ENCODE peak calls at places on chromosomes 13 and 19, in four cellular contexts. B, K, R and W are unnamed samples. For H3K4me1, the result is how much of the 10 kb centered on the place peaks cover.

GRCh38 chr19:35719402-35720162 is 1.8 kb downstream of the KMT2B start:
- DNase-seq in B (no peak), K (no peak), R (no peak), W (peak)

GRCh38 chr19:4523306-4524110 is 5.2 kb upstream of the PLIN4 start:
- DNase-seq in B (no peak), K (peak), R (no peak), W (peak)

GRCh38 chr13:29771247-29771646 is 79.2 kb downstream of the UBL3 start:
- DNase-seq in B (no peak), K (no peak), R (no peak), W (no peak)

GRCh38 chr13:76656056-76656455 is 230.1 kb downstream of the KCTD12 start:
- DNase-seq in B (no peak), K (no peak), R (no peak), W (no peak)

GRCh38 chr13:45674908-45675307 is 27.2 kb upstream of the CBY2 start:
- DNase-seq in B (no peak), K (no peak), R (peak), W (no peak)

GRCh38 chr19:10288662-10289166 is 1.0 kb upstream of the ICAM5 start:
- DNase-seq in B (no peak), K (no peak), R (no peak), W (peak)

GRCh38 chr13:77345150-77345780 is 18.4 kb upstream of the MYCBP2 start:
- DNase-seq in B (no peak), K (no peak), R (no peak), W (no peak)

GRCh38 chr19:1610579-1610978 is 5.3 kb upstream of the UQCR11 start:
- DNase-seq in B (no peak), K (no peak), R (no peak), W (no peak)

GRCh38 chr13:57425531-57425930 is 206.0 kb upstream of the PCDH17 start:
- DNase-seq in B (no peak), K (no peak), R (no peak), W (no peak)

GRCh38 chr13:94764576-94765321 is 52.4 kb upstream of the SOX21 start:
- DNase-seq in B (no peak), K (no peak), R (no peak), W (no peak)

GRCh38 chr13:90156390-90156789 is 1191.1 kb upstream of the MIR17HG start:
- DNase-seq in B (no peak), K (no peak), R (no peak), W (no peak)

GRCh38 chr19:53332484-53332883 is 1.1 kb upstream of the ZNF845 start:
- DNase-seq in B (no peak), K (no peak), R (no peak), W (no peak)

GRCh38 chr19:49887653-49888477 is 8.8 kb downstream of the IL4I1 start:
- DNase-seq in B (no peak), K (no peak), R (no peak), W (no peak)

GRCh38 chr13:50713849-50714248 is 129.6 kb downstream of the DLEU7 start:
- DNase-seq in B (no peak), K (no peak), R (no peak), W (no peak)

GRCh38 chr19:17865364-17866311 is 5.9 kb downstream of the RPL18A start:
- DNase-seq in B (no peak), K (no peak), R (no peak), W (no peak)
- TF ChIP-seq POLR2A in B (no peak), K (no peak), R (no peak), W (no peak)

GRCh38 chr19:56837004-56837403 is 3.5 kb downstream of the PEG3 start:
- DNase-seq in B (no peak), K (no peak), R (no peak), W (no peak)
- H3K4me3 ChIP-seq in B (no peak), K (no peak), R (peak), W (no peak)

GRCh38 chr19:48635263-48635965 is 1.8 kb downstream of the DBP start:
- DNase-seq in B (peak), K (peak), R (no peak), W (peak)
- H3K4me1 ChIP-seq in B (under half), K (half or more), R (half or more), W (under half)

DNA sequence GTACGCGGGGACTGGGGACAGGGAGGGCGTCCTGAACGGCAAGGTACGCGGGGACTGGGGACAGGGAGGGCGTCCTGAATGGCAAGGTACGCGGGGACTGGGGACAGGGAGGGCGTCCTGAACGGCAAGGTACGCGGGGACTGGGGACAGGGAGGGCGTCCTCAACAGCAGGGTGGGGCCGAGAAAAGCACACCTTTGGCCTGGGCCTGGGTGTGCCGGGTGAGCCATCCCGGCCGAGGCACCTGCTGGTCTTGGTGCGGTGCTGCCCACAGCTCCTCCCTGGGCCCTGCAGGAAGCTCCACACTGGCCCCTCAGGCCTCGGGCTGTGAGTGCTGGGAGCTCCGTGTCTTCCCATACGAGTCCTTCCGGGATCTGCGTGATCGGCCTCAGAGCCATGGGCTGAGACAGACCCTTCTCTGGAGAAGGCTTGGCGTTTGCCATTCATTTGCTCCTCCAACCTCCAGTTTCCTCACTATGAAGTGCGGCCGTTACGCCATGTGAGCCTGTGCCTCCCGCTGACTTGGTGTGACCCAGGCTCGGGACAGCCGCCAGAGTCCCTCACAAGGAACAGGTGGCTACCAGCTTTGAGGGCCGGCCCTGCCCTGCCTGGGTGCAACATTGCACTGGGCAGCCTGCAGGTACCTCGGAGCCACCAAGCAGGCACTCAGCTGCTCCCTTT is 7.8 kb upstream of the ZNF554 start:
- DNase-seq in B (no peak), K (no peak), R (no peak), W (no peak)
- TF ChIP-seq POLR2A in B (no peak), K (peak), R (no peak), W (no peak)

GRCh38 chr19:6730153-6730804 is 7.1 kb downstream of the GPR108 start:
- DNase-seq in B (peak), K (peak), R (peak), W (peak)
- H3K4me3 ChIP-seq in B (peak), K (no peak), R (no peak), W (peak)

DNA sequence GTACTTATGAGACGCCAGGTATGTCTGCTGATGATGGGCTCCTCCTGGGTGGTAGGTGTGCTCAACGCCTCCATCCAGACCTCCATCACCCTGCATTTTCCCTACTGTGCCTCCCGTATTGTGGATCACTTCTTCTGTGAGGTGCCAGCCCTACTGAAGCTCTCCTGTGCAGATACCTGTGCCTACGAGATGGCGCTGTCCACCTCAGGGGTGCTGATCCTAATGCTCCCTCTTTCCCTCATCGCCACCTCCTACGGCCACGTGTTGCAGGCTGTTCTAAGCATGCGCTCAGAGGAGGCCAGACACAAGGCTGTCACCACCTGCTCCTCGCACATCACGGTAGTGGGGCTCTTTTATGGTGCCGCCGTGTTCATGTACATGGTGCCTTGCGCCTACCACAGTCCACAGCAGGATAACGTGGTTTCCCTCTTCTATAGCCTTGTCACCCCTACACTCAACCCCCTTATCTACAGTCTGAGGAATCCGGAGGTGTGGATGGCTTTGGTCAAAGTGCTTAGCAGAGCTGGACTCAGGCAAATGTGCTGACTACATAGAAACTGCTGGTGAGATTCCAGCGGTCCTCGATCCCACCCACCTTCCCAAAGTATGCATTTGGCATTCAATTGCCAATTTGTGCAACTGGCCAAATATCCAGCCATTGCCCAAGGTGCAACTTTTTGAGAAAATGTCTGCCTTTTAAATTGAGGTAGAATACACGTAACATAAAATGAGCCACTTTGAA is 10.2 kb downstream of the OR2Z1 start:
- DNase-seq in B (no peak), K (no peak), R (no peak), W (no peak)
- H3K4me1 ChIP-seq in B (under half), K (under half), R (under half), W (under half)

DNA sequence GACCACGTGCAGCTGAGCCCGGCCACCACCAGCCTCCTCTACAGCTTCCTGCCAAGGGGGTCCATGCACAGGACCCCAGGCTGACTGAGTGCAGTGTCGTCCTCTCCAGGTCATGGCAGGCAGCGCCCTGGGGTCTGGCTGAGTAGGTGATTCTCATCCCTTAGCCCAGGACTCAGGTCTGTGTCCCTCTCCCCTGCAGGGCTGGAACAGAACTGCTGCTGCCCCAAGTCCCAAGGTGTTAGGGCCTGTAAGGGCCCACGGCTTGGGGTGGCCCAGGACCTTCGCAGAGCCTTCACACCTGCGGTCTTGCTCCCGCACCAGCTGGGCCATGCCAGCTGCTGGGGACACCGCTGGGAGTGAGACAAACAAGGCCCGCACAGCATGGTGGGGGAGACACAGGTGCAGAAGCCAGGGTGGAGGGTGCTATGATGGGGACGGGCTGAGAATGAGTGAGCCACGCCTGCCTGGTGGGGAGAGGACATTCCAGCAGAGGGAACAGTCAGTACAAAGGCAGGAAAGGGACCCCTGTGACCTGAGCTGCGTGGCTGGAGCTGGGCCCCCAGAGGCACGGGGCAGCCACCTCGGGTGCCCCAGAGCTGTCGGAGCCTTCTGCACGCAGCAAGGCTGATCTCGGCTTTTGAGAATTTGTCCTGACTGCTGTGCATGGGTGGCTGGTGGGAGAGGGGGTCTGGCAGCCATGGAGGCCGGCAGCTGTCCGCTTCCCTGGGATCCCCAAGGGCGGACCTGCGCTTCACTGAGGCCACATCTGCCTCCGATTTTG is 11.9 kb downstream of the PLEKHF1 start:
- DNase-seq in B (no peak), K (no peak), R (no peak), W (no peak)
- TF ChIP-seq POLR2A in B (no peak), K (no peak), R (no peak), W (no peak)

GRCh38 chr13:112531263-112531794 is 56.6 kb downstream of the TUBGCP3 start:
- DNase-seq in B (no peak), K (no peak), R (no peak), W (no peak)
- H3K4me3 ChIP-seq in B (no peak), K (no peak), R (no peak), W (no peak)